ENCODE peak calls at places on chromosomes 13 and 19, in five cellular contexts. O is SHP77, M is hippocampal formation, E is fibroblast of the aortic adventitia, D is left ventricle myocardium superior. A is an unnamed sample.

GRCh38 chr19:6108721-6109633 is 1.3 kb downstream of the RFX2 start:
- DNase-seq in O (no peak), M (no peak), E (peak; percentile 87), D (peak; percentile 71), A (no peak)

GRCh38 chr19:33296473-33297060 is 5.8 kb downstream of the CEBPA start:
- DNase-seq in O (no peak), M (no peak), E (no peak), D (no peak), A (no peak)

GRCh38 chr13:30164141-30164540 is 143.2 kb downstream of the KATNAL1 start:
- DNase-seq in O (no peak), M (no peak), E (no peak), D (no peak), A (no peak)

GRCh38 chr19:31591258-31591657 is 242.0 kb upstream of the TSHZ3 start:
- DNase-seq in O (no peak), M (no peak), E (no peak), D (no peak), A (no peak)

GRCh38 chr13:68676513-68677115 is 1431.0 kb upstream of the ATXN8OS start:
- DNase-seq in O (no peak), M (no peak), E (no peak), D (no peak), A (no peak)

GRCh38 chr13:105462098-105462497 is 1073.4 kb downstream of the EFNB2 start:
- DNase-seq in O (no peak), M (no peak), E (no peak), D (no peak), A (no peak)

GRCh38 chr19:38805180-38805579 is 7.6 kb downstream of the LGALS4 start:
- DNase-seq in O (no peak), M (no peak), E (peak; percentile 2), D (no peak), A (no peak)

GRCh38 chr19:1787116-1787515 is 25.0 kb downstream of the ATP8B3 start:
- DNase-seq in O (no peak), M (no peak), E (no peak), D (no peak), A (no peak)

GRCh38 chr13:98155475-98156111 is 12.7 kb downstream of the FARP1 start:
- DNase-seq in O (no peak), M (no peak), E (peak; percentile 53), D (no peak), A (no peak)

GRCh38 chr13:46531953-46532352 is 21.0 kb upstream of the LRCH1 start:
- DNase-seq in O (no peak), M (no peak), E (peak; percentile 13), D (no peak), A (no peak)

GRCh38 chr19:33678796-33679195 is 57.0 kb downstream of the CHST8 start:
- DNase-seq in O (peak; percentile 70), M (no peak), E (no peak), D (no peak), A (peak; percentile 91)

GRCh38 chr13:48978942-48979601 is 3.4 kb downstream of the FNDC3A start:
- DNase-seq in O (no peak), M (no peak), E (peak; percentile 51), D (no peak), A (peak; percentile 11)

GRCh38 chr19:36417752-36418286 is 625 bp downstream of the ZFP82 start:
- DNase-seq in O (no peak), M (no peak), E (no peak), D (no peak), A (no peak)

GRCh38 chr13:75636339-75637095 is 387 bp downstream of the LMO7 start:
- DNase-seq in O (peak; percentile 15), M (no peak), E (peak; percentile 51), D (peak; percentile 25), A (no peak)

GRCh38 chr19:1412323-1412923 is 5.0 kb downstream of the DAZAP1 start:
- DNase-seq in O (no peak), M (no peak), E (no peak), D (no peak), A (no peak)

GRCh38 chr19:38049105-38049649 is 142.2 kb downstream of the SIPA1L3 start:
- DNase-seq in O (no peak), M (no peak), E (no peak), D (no peak), A (peak; percentile 15)

GRCh38 chr13:43804461-43805070 is 17.8 kb upstream of the ENOX1 start:
- DNase-seq in O (peak; percentile 18), M (peak; percentile 83), E (peak; percentile 90), D (no peak), A (peak; percentile 95)

GRCh38 chr13:76872686-76873085 is 13.5 kb downstream of the KCTD12 start:
- DNase-seq in O (no peak), M (no peak), E (no peak), D (no peak), A (no peak)

GRCh38 chr19:2095338-2095938 is 688 bp downstream of the MOB3A start:
- DNase-seq in O (no peak), M (no peak), E (no peak), D (no peak), A (no peak)

GRCh38 chr13:24713022-24713421 is 32.8 kb downstream of the ATP12A start:
- DNase-seq in O (no peak), M (no peak), E (no peak), D (peak; percentile 67), A (peak; percentile 7)

GRCh38 chr19:55488986-55489710 is 912 bp downstream of the SSC5D start:
- DNase-seq in O (no peak), M (no peak), E (peak; percentile 31), D (peak; percentile 45), A (no peak)

GRCh38 chr13:103277959-103278673 is 211.9 kb upstream of the SLC10A2 start:
- DNase-seq in O (no peak), M (no peak), E (no peak), D (no peak), A (no peak)

GRCh38 chr19:397321-397720 is 11.6 kb downstream of the C2CD4C start:
- DNase-seq in O (no peak), M (no peak), E (no peak), D (no peak), A (no peak)

GRCh38 chr13:112965103-112965502 is 3.9 kb upstream of the MCF2L start:
- DNase-seq in O (no peak), M (no peak), E (no peak), D (no peak), A (no peak)

GRCh38 chr13:82654851-82655517 is 1227.3 kb downstream of the SLITRK1 start:
- DNase-seq in O (no peak), M (no peak), E (peak; percentile 86), D (peak; percentile 83), A (no peak)

GRCh38 chr13:72698164-72698563 is 29.3 kb downstream of the MZT1 start:
- DNase-seq in O (no peak), M (no peak), E (peak; percentile 6), D (no peak), A (no peak)

GRCh38 chr13:64087624-64088023 is 2672.0 kb upstream of the PCDH20 start:
- DNase-seq in O (no peak), M (no peak), E (no peak), D (no peak), A (no peak)